ENCODE peak calls at places on chromosomes 4 and X, in four cellular contexts. R, Z, T and K are unnamed samples.

GRCh38 chrX:103063191-103063845 is 653 bp downstream of the BEX1 start:
- DNase-seq in R (no peak), Z (peak; percentile 31), T (no peak), K (peak; percentile 50)

GRCh38 chrX:129654652-129655546 is at the start of gene APLN:
- DNase-seq in R (peak; percentile 58), Z (peak; percentile 85), T (peak; percentile 68), K (peak; percentile 46)

GRCh38 chrX:22220941-22221340 is 51.8 kb upstream of the CBLL2 start:
- DNase-seq in R (no peak), Z (no peak), T (no peak), K (no peak)

GRCh38 chr4:124202106-124202505 is 510.4 kb downstream of the ANKRD50 start:
- DNase-seq in R (no peak), Z (peak; percentile 15), T (peak; percentile 25), K (peak; percentile 33)

GRCh38 chrX:107979534-107979933 is 2.6 kb downstream of the TEX13B start:
- DNase-seq in R (no peak), Z (no peak), T (no peak), K (no peak)

GRCh38 chr4:23887989-23888388 is 1.9 kb downstream of the PPARGC1A start:
- DNase-seq in R (no peak), Z (no peak), T (no peak), K (no peak)

GRCh38 chr4:153465145-153465544 is 1.0 kb upstream of the TMEM131L start:
- DNase-seq in R (no peak), Z (no peak), T (no peak), K (no peak)

GRCh38 chrX:52346462-52347165 is 22.2 kb upstream of the XAGE2 start:
- DNase-seq in R (no peak), Z (no peak), T (no peak), K (no peak)

GRCh38 chr4:93688978-93689377 is 139.6 kb upstream of the ATOH1 start:
- DNase-seq in R (no peak), Z (no peak), T (no peak), K (no peak)

GRCh38 chr4:23324291-23324690 is 565.6 kb downstream of the PPARGC1A start:
- DNase-seq in R (no peak), Z (no peak), T (no peak), K (no peak)

GRCh38 chrX:153646620-153647373 is at the start of gene DUSP9:
- DNase-seq in R (no peak), Z (peak; percentile 28), T (no peak), K (peak; percentile 28)

GRCh38 chr4:71333368-71333767 is 5.5 kb upstream of the SLC4A4 start:
- DNase-seq in R (no peak), Z (no peak), T (no peak), K (no peak)

GRCh38 chrX:118974088-118974907 is at the start of gene LONRF3:
- DNase-seq in R (peak; percentile 63), Z (peak; percentile 80), T (peak; percentile 77), K (peak; percentile 79)

GRCh38 chr4:158859661-158860060 is 90.8 kb downstream of the FNIP2 start:
- DNase-seq in R (no peak), Z (no peak), T (no peak), K (no peak)

GRCh38 chr4:107009196-107009595 is 26.9 kb downstream of the DKK2 start:
- DNase-seq in R (no peak), Z (no peak), T (no peak), K (no peak)

GRCh38 chr4:76687730-76688441 is 210.1 kb downstream of the SOWAHB start:
- DNase-seq in R (no peak), Z (no peak), T (no peak), K (no peak)

GRCh38 chrX:108701633-108702032 is 34.7 kb downstream of the IRS4 start:
- DNase-seq in R (no peak), Z (no peak), T (no peak), K (no peak)

GRCh38 chr4:140568507-140569306 is at the start of gene UCP1:
- DNase-seq in R (no peak), Z (peak; percentile 26), T (peak; percentile 19), K (peak; percentile 41)

GRCh38 chr4:88807499-88807898 is 109.9 kb upstream of the NAP1L5 start:
- DNase-seq in R (no peak), Z (no peak), T (no peak), K (no peak)

GRCh38 chr4:184825394-184826314 is at the start of gene ACSL1:
- DNase-seq in R (peak; percentile 81), Z (peak; percentile 82), T (peak; percentile 91), K (peak; percentile 80)

GRCh38 chrX:40104649-40105015 is 6.9 kb upstream of the BCOR start:
- DNase-seq in R (peak; percentile 40), Z (peak; percentile 63), T (peak; percentile 66), K (peak; percentile 55)

GRCh38 chrX:40101430-40101802 is 3.7 kb upstream of the BCOR start:
- DNase-seq in R (no peak), Z (no peak), T (no peak), K (no peak)

GRCh38 chrX:40103565-40104323 is 6.0 kb upstream of the BCOR start:
- DNase-seq in R (no peak), Z (no peak), T (no peak), K (no peak)

GRCh38 chrX:40100537-40101429 is 3.0 kb upstream of the BCOR start:
- DNase-seq in R (no peak), Z (no peak), T (no peak), K (no peak)

GRCh38 chrX:40102393-40103381 is 4.9 kb upstream of the BCOR start:
- DNase-seq in R (no peak), Z (no peak), T (no peak), K (no peak)
- H3K4me3 ChIP-seq in R (no peak overlapping the region), Z (no peak overlapping the region), T (no peak overlapping the region), K (no peak overlapping the region)

DNA sequence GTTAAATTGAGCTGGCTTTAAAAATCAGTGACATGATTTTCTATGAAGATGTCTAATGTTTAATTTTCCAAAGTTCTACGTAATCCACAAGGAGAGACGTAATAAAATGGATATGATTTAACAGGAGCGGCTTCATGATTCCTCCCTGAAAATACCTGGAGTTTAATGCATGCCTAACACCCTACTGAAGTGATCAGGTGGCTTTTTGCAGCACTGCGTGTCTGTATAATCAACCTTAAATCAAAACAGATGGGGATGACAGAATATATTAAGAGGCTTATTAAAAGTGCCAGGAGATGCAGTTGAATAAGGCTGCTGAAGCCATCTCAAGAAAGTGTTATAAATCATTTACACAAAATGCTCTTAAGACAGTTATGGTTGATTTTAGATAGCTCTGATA is 112.4 kb upstream of the TLR3 start:
- DNase-seq in R (no peak), Z (no peak), T (no peak), K (no peak)
- H3K27ac ChIP-seq in R (no peak overlapping the region), Z (no peak overlapping the region), T (no peak overlapping the region), K (no peak overlapping the region)

GRCh38 chrX:24498181-24498580 is 33.1 kb downstream of the PDK3 start:
- DNase-seq in R (peak; percentile 8), Z (no peak), T (no peak), K (peak; percentile 31)
- TF ChIP-seq CTCF in R (no peak), Z (no peak), T (no peak), K (no peak)

GRCh38 chr4:87050596-87050995 is 115.8 kb downstream of the AFF1 start:
- DNase-seq in R (peak; percentile 59), Z (no peak), T (no peak), K (no peak)

GRCh38 chr4:87053064-87053693 is 118.4 kb downstream of the AFF1 start:
- DNase-seq in R (no peak), Z (no peak), T (no peak), K (no peak)

GRCh38 chr4:87052615-87053014 is 117.8 kb downstream of the AFF1 start:
- DNase-seq in R (no peak), Z (no peak), T (no peak), K (no peak)

GRCh38 chr4:87049508-87049907 is 114.7 kb downstream of the AFF1 start:
- DNase-seq in R (no peak), Z (no peak), T (no peak), K (no peak)

GRCh38 chr4:87051121-87051713 is 116.4 kb downstream of the AFF1 start:
- DNase-seq in R (no peak), Z (no peak), T (no peak), K (no peak)
- H3K4me3 ChIP-seq in R (no peak overlapping the region), Z (no peak overlapping the region), T (no peak overlapping the region), K (no peak overlapping the region)

DNA sequence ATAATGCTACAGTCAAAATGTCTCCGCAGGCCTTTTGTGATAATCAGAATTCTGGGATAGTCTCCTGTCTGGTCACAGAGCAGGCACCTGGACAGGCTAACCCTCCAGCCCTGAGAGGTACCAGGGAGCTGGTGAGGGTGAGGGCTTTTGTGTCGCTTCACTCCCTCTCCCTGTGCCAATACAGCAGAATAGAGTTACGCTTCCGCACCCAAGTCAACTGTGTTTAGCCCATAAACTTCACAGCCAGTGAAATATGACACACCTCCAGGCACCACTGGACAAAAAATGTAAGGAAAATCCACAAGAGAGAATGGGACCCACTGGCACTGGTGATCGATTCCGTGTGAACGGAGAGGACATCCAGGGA is 1.3 kb downstream of the GAK start:
- DNase-seq in R (no peak), Z (no peak), T (no peak), K (peak; percentile 9)
- H3K27ac ChIP-seq in R (peak overlapping the region; percentile 90), Z (no peak overlapping the region), T (peak overlapping the region; percentile 99), K (no peak overlapping the region)

GRCh38 chr4:92263010-92263409 is 40.8 kb upstream of the GRID2 start:
- DNase-seq in R (no peak), Z (no peak), T (no peak), K (no peak)
- TF ChIP-seq CTCF in R (no peak), Z (no peak), T (no peak), K (no peak)